ENCODE peak calls at places on chromosomes 13 and 19, in seven cellular contexts. Q, B, C, M, J, E and U are unnamed samples.

GRCh38 chr13:44141213-44141724 is 232.4 kb upstream of the SERP2 start:
- DNase-seq in Q (no peak), B (peak), C (no peak), M (no peak), J (no peak), E (no peak), U (no peak)

GRCh38 chr19:58150328-58150921 is at the start of gene ZNF329:
- DNase-seq in Q (peak), B (peak), C (peak), M (peak), J (peak), E (peak), U (peak)

GRCh38 chr13:30388401-30389283 is 33.7 kb upstream of the UBE2L5 start:
- DNase-seq in Q (no peak), B (no peak), C (peak), M (no peak), J (peak), E (no peak), U (no peak)

GRCh38 chr13:44884076-44884729 is 105.1 kb downstream of the NUFIP1 start:
- DNase-seq in Q (no peak), B (no peak), C (no peak), M (no peak), J (no peak), E (no peak), U (no peak)

GRCh38 chr19:3479177-3479818 is 1.0 kb downstream of the SMIM24 start:
- DNase-seq in Q (no peak), B (no peak), C (no peak), M (no peak), J (no peak), E (no peak), U (peak)

GRCh38 chr13:41193919-41194824 is at the start of gene KBTBD7:
- DNase-seq in Q (peak), B (peak), C (peak), M (peak), J (peak), E (peak), U (peak)

GRCh38 chr13:110503037-110503901 is 58.3 kb downstream of the RAB20 start:
- DNase-seq in Q (peak), B (no peak), C (no peak), M (no peak), J (no peak), E (no peak), U (no peak)

GRCh38 chr19:58196911-58197616 is 14.2 kb downstream of the ZNF274 start:
- DNase-seq in Q (no peak), B (no peak), C (no peak), M (no peak), J (no peak), E (no peak), U (peak)

GRCh38 chr13:23434431-23434830 is 929 bp upstream of the SACS start:
- DNase-seq in Q (no peak), B (no peak), C (no peak), M (no peak), J (no peak), E (no peak), U (no peak)

GRCh38 chr13:45621950-45622349 is 6.4 kb upstream of the ERICH6B start:
- DNase-seq in Q (no peak), B (no peak), C (no peak), M (no peak), J (no peak), E (no peak), U (no peak)

GRCh38 chr13:97141564-97142005 is 80.5 kb upstream of the MBNL2 start:
- DNase-seq in Q (peak), B (peak), C (peak), M (no peak), J (no peak), E (no peak), U (peak)

GRCh38 chr13:108427355-108427754 is 157.8 kb downstream of the TNFSF13B start:
- DNase-seq in Q (no peak), B (no peak), C (no peak), M (no peak), J (no peak), E (no peak), U (no peak)

GRCh38 chr13:91158015-91158390 is 189.5 kb upstream of the MIR17HG start:
- DNase-seq in Q (no peak), B (no peak), C (no peak), M (no peak), J (no peak), E (no peak), U (no peak)

GRCh38 chr13:25253702-25254101 is 33.6 kb downstream of the MTMR6 start:
- DNase-seq in Q (no peak), B (no peak), C (no peak), M (no peak), J (no peak), E (no peak), U (no peak)

GRCh38 chr13:102977471-102977870 is 88.7 kb downstream of the SLC10A2 start:
- DNase-seq in Q (no peak), B (no peak), C (no peak), M (no peak), J (no peak), E (no peak), U (no peak)

DNA sequence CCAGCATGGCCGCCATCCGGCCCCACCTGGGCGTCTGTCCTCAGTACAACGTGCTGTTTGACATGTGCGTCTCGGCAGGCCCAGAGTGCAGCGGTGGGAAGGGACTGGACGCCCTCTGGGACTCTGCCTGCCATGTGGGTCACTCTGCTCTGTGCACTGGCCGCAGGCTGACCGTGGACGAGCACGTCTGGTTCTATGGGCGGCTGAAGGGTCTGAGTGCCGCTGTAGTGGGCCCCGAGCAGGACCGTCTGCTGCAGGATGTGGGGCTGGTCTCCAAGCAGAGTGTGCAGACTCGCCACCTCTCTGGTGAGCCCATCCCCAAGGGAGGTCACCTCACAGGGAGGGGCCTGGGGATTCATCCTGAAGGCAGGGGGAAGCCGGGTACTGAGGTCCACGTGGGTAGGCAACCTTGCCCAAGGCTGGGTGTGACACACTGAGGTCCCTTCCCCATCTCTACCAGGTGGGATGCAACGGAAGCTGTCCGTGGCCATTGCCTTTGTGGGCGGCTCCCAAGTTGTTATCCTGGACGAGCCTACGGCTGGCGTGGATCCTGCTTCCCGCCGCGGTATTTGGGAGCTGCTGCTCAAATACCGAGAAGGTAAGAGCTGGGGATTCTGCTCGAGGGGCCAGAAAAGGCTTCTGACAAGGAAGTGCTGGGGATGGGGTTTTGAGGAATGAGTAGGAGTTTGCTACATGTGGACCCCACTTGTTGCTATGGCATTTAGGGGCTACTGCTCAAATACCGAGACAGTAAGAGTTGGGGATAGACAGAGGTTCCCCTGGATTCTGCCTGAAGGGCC is 11.3 kb downstream of the ABCA7 start:
- DNase-seq in Q (no peak), B (no peak), C (no peak), M (no peak), J (no peak), E (no peak), U (no peak)
- TF ChIP-seq POLR2A in Q (no peak), B (no peak), C (no peak), M (no peak), J (no peak), E (no peak), U (no peak)

DNA sequence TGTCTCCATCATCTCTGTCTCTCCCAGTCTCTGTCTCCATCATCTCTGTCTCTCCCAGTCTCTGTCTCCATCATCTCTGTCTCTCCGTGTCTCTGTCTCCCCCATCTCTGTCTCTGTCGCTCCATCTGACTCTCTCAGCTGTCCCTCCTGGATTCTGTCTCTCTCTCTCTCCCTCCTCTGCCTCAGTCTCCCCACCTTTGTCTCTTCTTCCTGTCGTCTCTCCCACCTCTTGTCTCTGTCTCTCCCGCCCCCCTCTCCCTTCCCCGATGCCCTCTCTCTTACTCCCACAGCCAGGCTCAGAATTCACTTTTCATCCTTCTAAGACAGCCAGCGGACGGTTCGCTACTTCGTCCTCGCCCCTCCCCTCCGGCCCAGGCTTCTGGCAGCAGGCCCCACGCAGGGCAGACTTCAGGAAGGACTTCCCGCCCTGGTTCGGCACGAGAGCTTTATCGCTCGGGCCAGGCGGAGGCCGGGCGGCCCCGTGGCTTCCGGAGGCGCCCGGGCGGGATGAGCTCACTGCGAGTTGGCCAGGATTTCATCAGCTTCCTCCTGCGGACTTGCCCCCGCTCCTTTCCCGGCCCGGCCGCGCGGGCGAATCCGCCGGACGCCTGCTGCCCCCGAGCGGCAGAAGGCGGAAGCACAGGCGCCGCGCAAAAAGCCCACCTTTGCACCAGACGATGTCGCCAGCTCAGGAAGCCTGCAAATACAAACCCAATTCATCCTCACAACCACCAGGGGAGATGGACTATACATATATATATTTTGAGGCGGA is 12.4 kb upstream of the CCDC9 start:
- DNase-seq in Q (peak), B (peak), C (peak), M (peak), J (peak), E (peak), U (peak)
- TF ChIP-seq POLR2A in Q (no peak), B (no peak), C (peak), M (no peak), J (no peak), E (no peak), U (peak)

DNA sequence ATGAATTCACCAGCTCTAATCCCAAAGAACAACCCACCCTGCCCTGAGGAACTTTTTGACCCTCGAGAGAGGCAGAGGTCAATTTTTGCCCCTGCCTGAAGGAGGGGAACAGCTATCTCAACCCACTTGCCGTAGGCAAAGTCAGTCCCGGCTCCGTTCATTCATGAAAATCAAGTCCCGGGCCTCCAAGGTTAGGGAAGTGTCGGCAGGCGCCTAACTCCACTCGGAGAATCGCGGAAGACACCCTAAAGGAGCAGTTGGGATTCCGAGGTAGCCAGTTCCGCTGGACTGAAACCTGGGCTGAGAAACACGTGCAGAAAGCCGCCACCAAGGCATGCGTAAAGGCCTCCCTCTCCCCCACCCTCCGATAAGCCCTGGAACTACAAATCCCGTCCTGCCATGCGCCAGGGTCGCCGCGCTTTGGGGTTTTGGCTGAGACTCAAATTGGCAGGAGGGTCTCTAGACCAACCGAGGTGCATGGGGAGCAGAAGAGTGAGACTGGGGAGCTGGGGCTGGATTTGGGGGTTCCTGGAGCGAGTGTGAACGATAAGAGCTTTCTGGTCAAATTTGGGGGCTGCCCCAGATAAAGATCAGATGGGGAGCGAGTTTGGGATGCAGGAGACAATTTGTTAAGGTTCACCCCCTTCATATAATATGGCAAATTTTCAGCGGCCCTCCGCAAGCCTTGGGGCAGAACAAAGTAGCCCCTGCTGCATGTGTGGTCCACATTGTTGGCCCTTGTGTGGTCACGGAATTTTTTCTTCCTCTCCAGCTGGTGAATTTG is at the start of gene TNPO2:
- DNase-seq in Q (peak), B (peak), C (peak), M (peak), J (peak), E (no peak), U (peak)
- TF ChIP-seq POLR2A in Q (peak), B (peak), C (no peak), M (no peak), J (no peak), E (no peak), U (peak)

DNA sequence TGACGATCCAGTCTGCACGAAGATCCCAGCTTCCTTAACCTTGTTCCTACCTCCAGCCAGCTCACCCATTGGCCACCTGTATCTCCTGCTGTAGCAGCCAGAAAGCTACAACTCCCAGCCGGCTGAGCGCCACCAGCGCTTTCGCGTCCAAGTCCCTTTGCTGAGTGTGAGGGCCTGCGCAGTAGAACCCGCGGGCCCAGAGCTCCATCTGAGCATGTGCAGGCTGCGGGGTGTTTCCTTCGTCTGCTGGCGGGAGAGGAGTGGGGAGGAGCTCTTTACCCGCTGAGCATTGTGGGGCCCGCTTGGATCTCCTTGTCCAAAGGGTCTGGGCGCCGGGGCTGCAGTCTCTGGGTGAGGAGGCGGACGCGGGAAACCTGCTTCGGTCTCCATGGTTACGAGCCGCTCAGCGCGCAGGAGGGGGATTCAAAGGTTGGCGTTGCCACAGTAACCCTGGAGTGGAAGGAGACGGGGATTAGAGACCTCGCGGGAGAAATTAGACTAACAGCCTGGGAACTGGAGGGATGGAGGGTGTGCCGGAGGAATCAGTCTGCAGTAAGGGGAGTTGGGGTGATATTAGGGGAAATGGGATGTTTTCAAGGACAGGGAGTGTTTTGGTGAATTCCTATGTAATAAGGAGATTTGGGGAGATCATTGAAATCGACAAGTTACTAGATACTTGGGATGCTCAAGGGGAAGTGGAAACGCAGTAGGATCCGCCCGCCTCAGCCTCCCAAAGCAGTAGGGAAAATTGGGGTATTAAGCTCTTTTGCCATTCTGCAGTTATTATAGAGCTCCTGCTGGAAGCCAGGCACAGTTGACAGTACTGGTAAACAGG is 33.5 kb downstream of the ZSWIM9 start:
- DNase-seq in Q (peak), B (peak), C (peak), M (peak), J (peak), E (peak), U (peak)
- TF ChIP-seq POLR2A in Q (peak), B (peak), C (peak), M (no peak), J (no peak), E (no peak), U (peak)

DNA sequence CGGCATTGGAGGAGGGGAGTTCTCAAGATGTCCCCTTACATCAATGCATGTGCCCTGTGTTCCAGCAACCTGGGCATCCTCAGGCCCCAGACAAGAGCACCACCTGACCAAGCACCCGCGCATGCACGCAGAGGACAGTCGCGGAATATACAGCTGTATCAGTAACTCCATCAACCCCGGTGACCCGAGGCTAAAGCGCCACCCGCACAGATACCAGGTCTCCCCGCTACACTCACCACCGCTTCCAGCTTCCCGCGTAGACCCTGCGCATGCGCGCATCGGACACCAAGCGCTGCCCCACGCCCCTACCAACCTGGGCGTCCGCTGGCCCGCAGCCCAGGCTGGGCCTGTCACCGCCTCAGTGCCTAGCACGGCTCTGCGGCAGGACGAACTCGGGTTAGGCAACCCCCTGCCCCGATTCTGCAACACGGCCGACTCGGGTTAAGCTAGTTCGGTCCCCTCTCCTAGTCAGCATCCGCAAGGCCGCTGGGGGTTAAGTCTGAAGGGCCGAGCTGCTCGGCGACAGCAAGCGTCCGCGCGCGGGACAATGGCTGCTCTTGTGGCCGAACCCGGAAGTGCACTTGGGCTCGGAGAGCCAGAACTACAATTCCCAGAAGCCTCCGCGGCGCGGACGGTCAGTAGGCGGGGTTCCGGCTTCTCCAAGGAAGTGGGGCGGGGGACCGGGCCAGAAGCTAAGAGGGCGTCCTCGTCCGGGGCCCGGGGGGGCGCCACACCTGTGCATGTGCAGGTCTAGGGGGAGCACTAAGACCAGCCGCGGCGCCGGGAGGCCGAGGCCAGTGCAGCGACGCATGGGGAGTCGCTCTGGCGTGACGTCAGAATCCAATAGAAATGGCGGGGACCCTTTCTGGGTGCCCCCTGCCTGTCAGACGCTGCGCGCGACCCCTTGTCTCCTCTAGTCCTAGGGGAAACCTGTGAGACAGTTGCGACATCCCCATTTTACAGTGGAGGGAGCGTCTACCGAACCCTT is at the start of gene ZNF180:
- DNase-seq in Q (peak), B (peak), C (peak), M (peak), J (peak), E (peak), U (peak)
- TF ChIP-seq POLR2A in Q (peak), B (peak), C (peak), M (no peak), J (no peak), E (peak), U (peak)

GRCh38 chr19:54190942-54191670 is at the start of gene TSEN34:
- DNase-seq in Q (peak), B (peak), C (no peak), M (peak), J (peak), E (no peak), U (peak)
- TF ChIP-seq POLR2A in Q (peak), B (peak), C (peak), M (no peak), J (no peak), E (no peak), U (peak)